ENCODE peak calls at places on chromosomes 13 and 19, in six cellular contexts. S, Y, N, Z, L and M are unnamed samples.

GRCh38 chr19:990119-990571 is 6.0 kb downstream of the WDR18 start:
- DNase-seq in Y (peak), L (no peak), S (no peak), Z (no peak), N (no peak), M (no peak)

GRCh38 chr19:38744298-38744681 is at the start of gene CAPN12:
- DNase-seq in Y (no peak), Z (no peak), N (no peak), L (no peak), S (no peak), M (no peak)

GRCh38 chr19:41039806-41040205 is 48.4 kb upstream of the CYP2A13 start:
- DNase-seq in S (no peak), Z (no peak), Y (peak), L (no peak), N (no peak), M (no peak)

GRCh38 chr13:20713014-20713376 is 9.5 kb downstream of the IL17D start:
- DNase-seq in L (no peak), Y (no peak), N (no peak), Z (no peak), S (no peak), M (no peak)

GRCh38 chr13:66076417-66076816 is 1153.7 kb downstream of the PCDH9 start:
- DNase-seq in L (no peak), Y (peak), S (no peak), Z (peak), N (no peak), M (peak)

GRCh38 chr19:48715681-48716171 is 3.8 kb downstream of the MAMSTR start:
- DNase-seq in L (no peak), Y (no peak), Z (no peak), N (no peak), S (no peak), M (no peak)

GRCh38 chr13:108272333-108272732 is 2.8 kb downstream of the TNFSF13B start:
- DNase-seq in Z (peak), S (no peak), Y (no peak), N (no peak), L (no peak), M (no peak)

GRCh38 chr19:29551774-29552173 is 26.0 kb downstream of the VSTM2B start:
- DNase-seq in Z (no peak), S (no peak), Y (no peak), L (no peak), N (no peak), M (no peak)

GRCh38 chr13:93473441-93474270 is 247.0 kb downstream of the GPC6 start:
- DNase-seq in N (no peak), Z (peak), Y (no peak), L (no peak), S (no peak), M (no peak)

GRCh38 chr13:114126789-114127472 is 5.5 kb downstream of the RASA3 start:
- DNase-seq in S (no peak), L (peak), N (no peak), Z (no peak), Y (no peak), M (no peak)

GRCh38 chr19:27746691-27747380 is 1466.1 kb downstream of the UQCRFS1 start:
- DNase-seq in Y (no peak), N (no peak), S (no peak), L (peak), Z (peak), M (no peak)

GRCh38 chr19:47253467-47253881 is 2.9 kb upstream of the CCDC9 start:
- DNase-seq in Y (peak), Z (peak), L (no peak), S (no peak), N (no peak), M (peak)

GRCh38 chr19:13241321-13242104 is 91.3 kb downstream of the IER2 start:
- DNase-seq in Z (no peak), Y (no peak), L (no peak), N (no peak), S (peak), M (no peak)

GRCh38 chr13:32426981-32427851 is 714 bp downstream of the N4BP2L1 start:
- DNase-seq in Y (no peak), N (peak), Z (peak), S (peak), L (peak), M (no peak)

GRCh38 chr19:47122359-47123335 is 8.0 kb upstream of the SAE1 start:
- DNase-seq in L (no peak), S (no peak), N (no peak), Y (peak), Z (peak), M (peak)

GRCh38 chr19:46745521-46746280 is at the start of gene FKRP:
- DNase-seq in Y (no peak), S (peak), L (peak), N (no peak), Z (no peak), M (no peak)

GRCh38 chr13:98507060-98507797 is 69.7 kb downstream of the STK24 start:
- DNase-seq in N (no peak), Z (peak), Y (peak), S (no peak), L (peak), M (peak)

GRCh38 chr13:49303533-49304252 is 56.0 kb downstream of the CDADC1 start:
- DNase-seq in Z (no peak), L (no peak), N (no peak), Y (no peak), S (no peak), M (no peak)

GRCh38 chr19:2803486-2804155 is 16.0 kb upstream of the ZNF554 start:
- DNase-seq in L (no peak), N (no peak), Y (no peak), Z (no peak), S (no peak), M (no peak)

GRCh38 chr19:11481777-11482383 is 1.0 kb upstream of the ELAVL3 start:
- DNase-seq in Y (peak), Z (peak), S (peak), L (peak), N (peak), M (peak)

GRCh38 chr19:51784109-51784785 is 10.7 kb upstream of the FPR3 start:
- DNase-seq in N (no peak), Y (no peak), Z (no peak), S (no peak), L (no peak), M (no peak)

GRCh38 chr19:42480335-42481095 is 37.8 kb upstream of the CXCL17 start:
- DNase-seq in Y (peak), Z (peak), N (no peak), L (no peak), S (no peak), M (peak)